ENCODE peak calls at places on chromosomes 4 and X, in ten cellular contexts. Y, C, R, B, Z, O, S, A, G and F are unnamed samples. For H4K20me1, the result is how much of the 10 kb centered on the place peaks cover.

GRCh38 chr4:31657859-31658258 is 937.7 kb downstream of the PCDH7 start:
- DNase-seq in Y (no peak), C (no peak), R (no peak), B (no peak), Z (peak), O (peak), S (peak), A (no peak), G (peak), F (no peak)

GRCh38 chr4:76198411-76199237 is 15.0 kb downstream of the SCARB2 start:
- DNase-seq in Y (peak), C (no peak), R (peak), B (no peak), Z (peak), O (peak), S (peak), A (peak), G (peak), F (peak)

GRCh38 chr4:70914631-70915030 is 12.5 kb downstream of the MOB1B start:
- DNase-seq in Y (no peak), C (no peak), R (no peak), B (no peak), Z (no peak), O (no peak), S (no peak), A (no peak), G (no peak), F (no peak)

GRCh38 chrX:17679820-17680219 is 57.5 kb upstream of the SCML1 start:
- DNase-seq in Y (no peak), C (no peak), R (no peak), B (no peak), Z (no peak), O (no peak), S (no peak), A (no peak), G (no peak), F (no peak)

GRCh38 chrX:38304010-38304409 is 23.3 kb downstream of the RPGR start:
- DNase-seq in Y (peak), C (no peak), R (peak), B (no peak), Z (no peak), O (peak), S (peak), A (peak), G (no peak), F (peak)

GRCh38 chr4:47390438-47391125 is 72.9 kb downstream of the COMMD8 start:
- DNase-seq in Y (no peak), C (no peak), R (no peak), B (no peak), Z (no peak), O (no peak), S (no peak), A (no peak), G (no peak), F (no peak)

GRCh38 chr4:108433832-108434231 is 186.5 kb upstream of the RPL34 start:
- DNase-seq in Y (no peak), C (no peak), R (peak), B (no peak), Z (peak), O (peak), S (peak), A (no peak), G (peak), F (peak)

GRCh38 chrX:37646254-37646653 is 39.3 kb upstream of the XK start:
- DNase-seq in Y (no peak), C (no peak), R (no peak), B (no peak), Z (no peak), O (no peak), S (no peak), A (no peak), G (no peak), F (no peak)

GRCh38 chr4:25030283-25031076 is at the start of gene LGI2:
- DNase-seq in Y (peak), C (no peak), R (peak), B (peak), Z (no peak), O (no peak), S (no peak), A (no peak), G (peak), F (peak)

GRCh38 chrX:11893933-11894710 is 136.1 kb downstream of the MSL3 start:
- DNase-seq in Y (no peak), C (no peak), R (no peak), B (no peak), Z (peak), O (no peak), S (no peak), A (no peak), G (peak), F (no peak)

GRCh38 chr4:69096111-69096656 is at the start of gene UGT2B7:
- DNase-seq in Y (no peak), C (no peak), R (no peak), B (no peak), Z (peak), O (no peak), S (no peak), A (no peak), G (peak), F (no peak)

GRCh38 chr4:137545461-137545861 is 13.2 kb upstream of the PCDH18 start:
- DNase-seq in Y (peak), C (no peak), R (peak), B (no peak), Z (no peak), O (peak), S (peak), A (no peak), G (peak), F (peak)

GRCh38 chr4:119731146-119731742 is 102.6 kb upstream of the PDE5A start:
- DNase-seq in Y (peak), C (no peak), R (no peak), B (no peak), Z (no peak), O (no peak), S (no peak), A (no peak), G (no peak), F (no peak)

GRCh38 chr4:147340111-147340510 is 140.8 kb upstream of the EDNRA start:
- DNase-seq in Y (no peak), C (peak), R (peak), B (no peak), Z (peak), O (peak), S (peak), A (no peak), G (peak), F (no peak)

GRCh38 chr4:142155347-142155746 is 519.0 kb downstream of the IL15 start:
- DNase-seq in Y (no peak), C (no peak), R (no peak), B (no peak), Z (no peak), O (no peak), S (no peak), A (no peak), G (peak), F (no peak)

GRCh38 chrX:68669872-68670271 is 22.4 kb downstream of the STARD8 start:
- DNase-seq in Y (no peak), C (no peak), R (peak), B (no peak), Z (no peak), O (no peak), S (no peak), A (no peak), G (no peak), F (no peak)

GRCh38 chr4:26330946-26331345 is 10.1 kb downstream of the RBPJ start:
- DNase-seq in Y (peak), C (no peak), R (no peak), B (no peak), Z (no peak), O (no peak), S (no peak), A (no peak), G (no peak), F (peak)

GRCh38 chr4:26323807-26324206 is 3.0 kb downstream of the RBPJ start:
- DNase-seq in Y (no peak), C (no peak), R (peak), B (no peak), Z (no peak), O (peak), S (peak), A (no peak), G (peak), F (no peak)

GRCh38 chr4:26325191-26325590 is 4.4 kb downstream of the RBPJ start:
- DNase-seq in Y (peak), C (peak), R (peak), B (no peak), Z (peak), O (peak), S (peak), A (peak), G (peak), F (peak)

GRCh38 chr4:26330186-26330787 is 9.5 kb downstream of the RBPJ start:
- DNase-seq in Y (peak), C (peak), R (peak), B (no peak), Z (peak), O (peak), S (peak), A (peak), G (peak), F (peak)

GRCh38 chr4:26326791-26327190 is 6.0 kb downstream of the RBPJ start:
- DNase-seq in Y (no peak), C (no peak), R (peak), B (no peak), Z (peak), O (peak), S (peak), A (no peak), G (peak), F (no peak)
- H4K20me1 ChIP-seq in Y (half or more), C (under half), R (under half), B (under half), Z (under half), O (under half), S (half or more), A (under half), G (half or more), F (half or more)

DNA sequence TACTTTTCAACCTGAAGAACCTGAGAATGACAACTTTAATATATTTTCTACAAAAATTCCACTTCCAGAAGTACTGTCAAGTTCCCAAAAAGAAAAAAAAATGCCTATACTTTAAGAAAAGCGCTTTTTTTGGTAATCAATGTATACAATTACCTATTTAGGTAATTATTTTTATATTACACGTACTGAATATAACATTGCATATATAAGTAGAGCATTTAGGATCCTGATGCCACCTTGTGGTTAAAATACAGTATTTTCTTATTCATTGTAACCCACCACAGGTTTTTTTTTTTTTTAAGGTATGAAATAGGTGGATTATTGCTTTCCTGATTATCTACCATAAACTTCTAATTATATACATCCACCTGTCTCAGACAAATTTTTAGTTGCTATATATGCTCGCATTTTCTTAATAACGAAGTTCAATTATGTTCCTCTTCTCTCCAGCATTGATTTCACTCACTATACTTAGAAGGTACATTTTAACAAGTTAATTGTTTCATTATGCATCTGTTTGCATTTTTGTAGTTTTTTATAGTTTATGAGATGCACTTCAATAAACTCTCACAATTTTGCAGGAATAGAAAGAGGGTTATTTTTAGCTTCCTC is 5.2 kb downstream of the MAP9 start:
- DNase-seq in Y (peak), C (peak), R (peak), B (no peak), Z (peak), O (peak), S (peak), A (peak), G (peak), F (peak)
- H4K20me1 ChIP-seq in Y (under half), C (under half), R (under half), B (under half), Z (under half), O (under half), S (under half), A (under half), G (under half), F (under half)

DNA sequence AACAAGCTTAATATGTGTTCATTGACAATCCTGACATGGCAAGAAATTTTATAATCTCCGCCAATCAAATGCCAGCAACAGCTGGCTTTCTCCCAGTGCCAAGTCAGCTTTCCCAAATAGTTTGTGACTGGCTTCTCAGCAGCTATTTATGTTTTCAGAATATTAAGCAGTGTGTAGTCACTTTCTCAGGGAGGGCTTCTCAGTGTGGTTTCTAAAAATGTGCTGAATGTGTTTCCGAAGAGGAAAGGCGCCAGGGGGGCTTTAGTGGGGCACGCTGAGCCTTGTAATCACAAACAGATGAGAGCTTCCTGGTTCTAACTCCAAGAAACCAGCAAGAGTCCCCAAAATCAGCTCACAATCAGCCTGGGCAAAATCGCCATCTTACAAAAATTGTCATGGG is 258.7 kb upstream of the CPEB2 start:
- DNase-seq in Y (no peak), C (no peak), R (no peak), B (no peak), Z (no peak), O (no peak), S (no peak), A (no peak), G (no peak), F (no peak)
- H4K20me1 ChIP-seq in Y (under half), C (under half), R (under half), B (under half), Z (under half), O (under half), S (under half), A (under half), G (under half), F (under half)

GRCh38 chr4:33493231-33493630 is 2751.1 kb downstream of the ARAP2 start:
- DNase-seq in Y (no peak), C (no peak), R (no peak), B (no peak), Z (no peak), O (no peak), S (no peak), A (no peak), G (no peak), F (no peak)
- H4K20me1 ChIP-seq in Y (under half), C (under half), R (under half), B (under half), Z (under half), O (under half), S (under half), A (under half), G (under half), F (under half)

GRCh38 chr4:87042986-87043820 is 108.4 kb downstream of the AFF1 start:
- DNase-seq in Y (peak), C (no peak), R (no peak), B (no peak), Z (no peak), O (no peak), S (no peak), A (no peak), G (no peak), F (no peak)

GRCh38 chr4:87042221-87042620 is 107.4 kb downstream of the AFF1 start:
- DNase-seq in Y (no peak), C (no peak), R (no peak), B (no peak), Z (no peak), O (no peak), S (no peak), A (no peak), G (no peak), F (no peak)

GRCh38 chr4:87038837-87039715 is 104.3 kb downstream of the AFF1 start:
- DNase-seq in Y (peak), C (no peak), R (peak), B (peak), Z (peak), O (peak), S (peak), A (no peak), G (peak), F (peak)

GRCh38 chr4:87037921-87038320 is 103.1 kb downstream of the AFF1 start:
- DNase-seq in Y (no peak), C (no peak), R (peak), B (no peak), Z (no peak), O (no peak), S (no peak), A (peak), G (no peak), F (no peak)

GRCh38 chr4:87041142-87041541 is 106.3 kb downstream of the AFF1 start:
- DNase-seq in Y (no peak), C (no peak), R (peak), B (no peak), Z (no peak), O (no peak), S (peak), A (no peak), G (peak), F (no peak)
- H4K20me1 ChIP-seq in Y (under half), C (under half), R (under half), B (under half), Z (under half), O (under half), S (under half), A (under half), G (half or more), F (half or more)

GRCh38 chrX:44949125-44949524 is 76.1 kb downstream of the KDM6A start:
- DNase-seq in Y (no peak), C (no peak), R (no peak), B (no peak), Z (no peak), O (no peak), S (no peak), A (no peak), G (no peak), F (no peak)
- H4K20me1 ChIP-seq in Y (under half), C (under half), R (under half), B (under half), Z (under half), O (under half), S (under half), A (under half), G (under half), F (under half)

GRCh38 chr4:26331380-26331945 is 10.6 kb downstream of the RBPJ start:
- DNase-seq in Y (no peak), C (no peak), R (no peak), B (no peak), Z (no peak), O (no peak), S (no peak), A (no peak), G (no peak), F (no peak)
- H4K20me1 ChIP-seq in Y (half or more), C (under half), R (under half), B (under half), Z (under half), O (under half), S (half or more), A (under half), G (half or more), F (half or more)

DNA sequence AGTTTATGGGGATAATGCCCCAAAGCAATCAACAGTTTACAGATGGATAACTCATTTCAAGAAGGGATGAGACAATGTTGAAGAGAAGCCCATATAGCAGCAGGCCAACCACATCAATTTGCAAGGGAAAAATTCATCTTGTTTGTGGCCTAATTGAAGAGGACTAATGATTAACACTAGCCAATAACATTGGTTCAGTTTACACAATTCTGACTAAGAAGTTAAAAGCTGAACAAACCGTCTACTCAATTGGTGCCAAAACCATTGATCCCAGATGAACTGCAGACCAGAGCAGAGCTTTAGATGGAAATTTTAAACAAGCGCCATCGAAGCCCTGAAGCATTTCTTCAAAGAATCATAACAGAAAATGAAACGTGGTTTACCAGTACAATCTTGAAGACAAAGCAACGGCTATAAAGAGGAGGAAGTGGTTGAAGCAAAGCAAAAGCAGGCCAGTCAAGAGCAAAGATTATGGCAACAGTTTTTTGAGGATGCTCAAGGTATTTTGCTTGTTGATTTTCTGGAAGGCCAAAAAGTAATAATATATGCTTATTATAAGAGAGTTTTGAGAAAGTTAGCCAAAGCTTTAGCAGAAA is 20.5 kb upstream of the BLTP1 start:
- DNase-seq in Y (no peak), C (no peak), R (no peak), B (no peak), Z (no peak), O (no peak), S (no peak), A (no peak), G (no peak), F (no peak)
- H4K20me1 ChIP-seq in Y (under half), C (under half), R (under half), B (under half), Z (under half), O (under half), S (under half), A (under half), G (under half), F (under half)

GRCh38 chr4:87024181-87024580 is 89.4 kb downstream of the AFF1 start:
- DNase-seq in Y (no peak), C (no peak), R (no peak), B (no peak), Z (no peak), O (no peak), S (peak), A (no peak), G (no peak), F (no peak)

GRCh38 chr4:87025023-87025613 is 90.3 kb downstream of the AFF1 start:
- DNase-seq in Y (no peak), C (no peak), R (no peak), B (no peak), Z (no peak), O (no peak), S (no peak), A (no peak), G (no peak), F (no peak)

GRCh38 chr4:87029356-87029755 is 94.5 kb downstream of the AFF1 start:
- DNase-seq in Y (no peak), C (no peak), R (no peak), B (no peak), Z (no peak), O (no peak), S (no peak), A (no peak), G (no peak), F (no peak)

GRCh38 chr4:87025614-87026041 is 90.8 kb downstream of the AFF1 start:
- DNase-seq in Y (no peak), C (no peak), R (no peak), B (no peak), Z (no peak), O (no peak), S (no peak), A (no peak), G (no peak), F (peak)

DNA sequence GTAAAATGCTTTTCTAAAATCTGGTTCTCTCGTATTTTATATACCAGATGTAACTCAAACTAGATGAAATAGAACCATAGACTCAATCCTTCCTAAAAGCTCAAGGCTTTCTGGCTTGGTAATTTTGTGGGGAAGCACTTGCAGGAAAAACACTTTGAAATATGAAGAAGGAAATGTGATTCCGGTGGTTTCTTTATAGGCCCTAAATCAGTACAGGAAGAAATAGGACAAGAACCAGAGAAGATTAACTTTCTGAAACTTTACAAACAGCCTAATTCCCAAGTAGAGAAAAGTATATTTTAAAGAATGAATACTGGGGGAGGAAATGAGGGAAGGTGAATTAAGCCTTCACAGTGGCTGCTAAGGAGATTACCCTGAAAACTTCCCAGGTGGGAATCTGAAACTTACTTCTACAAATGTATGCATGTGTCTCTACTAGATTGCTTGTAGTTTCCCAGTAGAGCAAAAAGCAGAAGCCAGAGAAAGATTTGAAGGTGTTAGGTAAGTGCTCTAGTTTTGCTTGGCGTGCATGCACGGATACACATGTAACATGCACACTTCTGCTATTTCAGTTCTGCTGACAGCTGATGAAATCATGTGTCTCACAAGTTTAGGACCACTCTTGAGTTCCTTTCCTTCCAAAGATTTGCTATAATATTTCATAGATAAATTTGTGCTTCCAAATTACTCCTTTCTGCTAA is 92.1 kb downstream of the AFF1 start:
- DNase-seq in Y (no peak), C (no peak), R (no peak), B (no peak), Z (no peak), O (no peak), S (no peak), A (peak), G (no peak), F (no peak)
- H4K20me1 ChIP-seq in Y (under half), C (under half), R (under half), B (under half), Z (under half), O (under half), S (under half), A (under half), G (half or more), F (under half)